ENCODE peak calls at places on chromosomes 13 and 19, in eight cellular contexts. H is progenitor cell of endocrine pancreas; R is astrocyte of the hippocampus; D is putamen; Z is stimulated activated CD4-positive, alpha-beta T cell treated with anti-CD3 and anti-CD28 coated beads, Interleukin-1b, Interleukin-23, amount 100 ng/mL, for 24 hours; S is activated naive CD4-positive, alpha-beta T cell treated with anti-CD3 and anti-CD28 coated beads for 36 hours; K is HEK293T; U is EL. J is an unnamed sample.

GRCh38 chr19:33293255-33294057 is 8.9 kb downstream of the CEBPA start:
- DNase-seq in H (no peak), R (peak; percentile 42), D (peak; percentile 34), Z (no peak), S (no peak), K (peak; percentile 64), U (peak; percentile 68), J (no peak)

GRCh38 chr19:28436320-28436719 is 776.6 kb downstream of the UQCRFS1 start:
- DNase-seq in H (no peak), R (no peak), D (no peak), Z (no peak), S (no peak), K (no peak), U (no peak), J (no peak)

GRCh38 chr13:103521532-103521931 is 455.3 kb upstream of the SLC10A2 start:
- DNase-seq in H (no peak), R (no peak), D (no peak), Z (no peak), S (no peak), K (no peak), U (no peak), J (no peak)

GRCh38 chr13:20993211-20993610 is 68.2 kb downstream of the LATS2 start:
- DNase-seq in H (no peak), R (no peak), D (no peak), Z (no peak), S (no peak), K (no peak), U (no peak), J (no peak)

GRCh38 chr19:2648528-2648937 is 54.0 kb downstream of the GNG7 start:
- DNase-seq in H (peak; percentile 56), R (peak; percentile 87), D (peak; percentile 84), Z (peak; percentile 61), S (peak; percentile 84), K (peak; percentile 78), U (peak; percentile 73), J (peak; percentile 44)

GRCh38 chr13:113044431-113045114 is 61.0 kb upstream of the F7 start:
- DNase-seq in H (no peak), R (no peak), D (peak; percentile 93), Z (no peak), S (no peak), K (no peak), U (peak; percentile 5), J (peak; percentile 90)

GRCh38 chr13:19845758-19846157 is 17.7 kb downstream of the ZMYM5 start:
- DNase-seq in H (no peak), R (peak; percentile 92), D (peak; percentile 13), Z (no peak), S (peak; percentile 24), K (peak; percentile 7), U (peak; percentile 97), J (no peak)

GRCh38 chr13:80862466-80862865 is 521.5 kb upstream of the SPRY2 start:
- DNase-seq in H (no peak), R (no peak), D (no peak), Z (no peak), S (no peak), K (no peak), U (no peak), J (no peak)

GRCh38 chr13:98664047-98664446 is 87.1 kb upstream of the STK24 start:
- DNase-seq in H (no peak), R (peak; percentile 81), D (peak; percentile 57), Z (peak; percentile 36), S (peak; percentile 85), K (no peak), U (peak; percentile 66), J (peak; percentile 2)

GRCh38 chr19:49114630-49115363 is 627 bp downstream of the LIN7B start:
- DNase-seq in H (peak; percentile 56), R (peak; percentile 81), D (peak; percentile 81), Z (no peak), S (peak; percentile 66), K (peak; percentile 47), U (peak; percentile 64), J (peak; percentile 71)

GRCh38 chr13:40562975-40563349 is 103.5 kb downstream of the FOXO1 start:
- DNase-seq in H (no peak), R (peak; percentile 84), D (no peak), Z (no peak), S (no peak), K (no peak), U (peak; percentile 12), J (no peak)

GRCh38 chr19:54390942-54391577 is 24.2 kb upstream of the TTYH1 start:
- DNase-seq in H (peak; percentile 60), R (peak; percentile 72), D (peak; percentile 39), Z (peak; percentile 60), S (peak; percentile 77), K (peak; percentile 52), U (peak; percentile 47), J (no peak)

GRCh38 chr13:44301639-44302015 is 72.0 kb upstream of the SERP2 start:
- DNase-seq in H (no peak), R (no peak), D (no peak), Z (no peak), S (no peak), K (no peak), U (no peak), J (no peak)

GRCh38 chr19:32863301-32863700 is 6.3 kb downstream of the SLC7A9 start:
- DNase-seq in H (no peak), R (no peak), D (no peak), Z (no peak), S (no peak), K (no peak), U (no peak), J (no peak)

GRCh38 chr19:47580397-47580796 is 7.4 kb upstream of the ZNF541 start:
- DNase-seq in H (no peak), R (no peak), D (no peak), Z (no peak), S (no peak), K (no peak), U (no peak), J (no peak)

GRCh38 chr13:40178130-40178529 is 488.3 kb downstream of the FOXO1 start:
- DNase-seq in H (no peak), R (no peak), D (no peak), Z (no peak), S (peak; percentile 45), K (no peak), U (no peak), J (no peak)

GRCh38 chr13:24071423-24072075 is 89.0 kb upstream of the SPATA13 start:
- DNase-seq in H (no peak), R (no peak), D (no peak), Z (no peak), S (no peak), K (no peak), U (peak; percentile 32), J (no peak)

GRCh38 chr19:13097331-13098258 is 5.1 kb downstream of the LYL1 start:
- DNase-seq in H (no peak), R (no peak), D (no peak), Z (no peak), S (peak; percentile 38), K (no peak), U (no peak), J (no peak)

GRCh38 chr19:33388817-33389573 is 15.5 kb downstream of the CEBPG start:
- DNase-seq in H (no peak), R (no peak), D (no peak), Z (no peak), S (no peak), K (no peak), U (no peak), J (no peak)